ENCODE peak calls at places on chromosomes 1 and 21, in seven cellular contexts. W is H9, Y is mesendoderm, G is IMR-90, I is neuronal stem cell, V is mesenchymal stem cell, K is H1. B is an unnamed sample. For H3K79me1, the result is how much of the 10 kb centered on the place peaks cover.

GRCh38 chr1:42934541-42935312 is 23.9 kb downstream of the SLC2A1 start:
- DNase-seq in W (peak), Y (peak), G (no peak), I (no peak), V (no peak), K (no peak), B (no peak)

GRCh38 chr1:46159516-46159915 is 15.4 kb upstream of the TSPAN1 start:
- DNase-seq in W (no peak), Y (no peak), G (no peak), I (no peak), V (no peak), K (no peak), B (no peak)

GRCh38 chr1:113423826-113424225 is 33.5 kb downstream of the MAGI3 start:
- DNase-seq in W (no peak), Y (no peak), G (no peak), I (no peak), V (no peak), K (no peak), B (no peak)

GRCh38 chr1:17558954-17559617 is 19.6 kb downstream of the ARHGEF10L start:
- DNase-seq in W (no peak), Y (no peak), G (no peak), I (no peak), V (no peak), K (no peak), B (no peak)

GRCh38 chr1:231095595-231095994 is 55.5 kb upstream of the FAM89A start:
- DNase-seq in W (no peak), Y (no peak), G (no peak), I (no peak), V (no peak), K (no peak), B (no peak)

GRCh38 chr1:12851779-12852178 is 3.3 kb upstream of the HNRNPCL1 start:
- DNase-seq in W (no peak), Y (no peak), G (no peak), I (no peak), V (no peak), K (no peak), B (peak)

GRCh38 chr1:246907472-246907871 is 24.3 kb downstream of the AHCTF1 start:
- DNase-seq in W (no peak), Y (peak), G (peak), I (no peak), V (peak), K (no peak), B (no peak)

GRCh38 chr1:198118136-198118535 is 38.7 kb upstream of the NEK7 start:
- DNase-seq in W (no peak), Y (no peak), G (peak), I (no peak), V (peak), K (no peak), B (peak)

GRCh38 chr1:182888736-182889531 is 49.8 kb downstream of the DHX9 start:
- DNase-seq in W (no peak), Y (no peak), G (peak), I (no peak), V (peak), K (no peak), B (no peak)

GRCh38 chr21:43867332-43867703 is 2.3 kb downstream of the AGPAT3 start:
- DNase-seq in W (no peak), Y (no peak), G (no peak), I (no peak), V (no peak), K (no peak), B (no peak)

GRCh38 chr1:212606734-212607205 is 1.8 kb upstream of the ATF3 start:
- DNase-seq in W (no peak), Y (no peak), G (no peak), I (no peak), V (peak), K (no peak), B (peak)

DNA sequence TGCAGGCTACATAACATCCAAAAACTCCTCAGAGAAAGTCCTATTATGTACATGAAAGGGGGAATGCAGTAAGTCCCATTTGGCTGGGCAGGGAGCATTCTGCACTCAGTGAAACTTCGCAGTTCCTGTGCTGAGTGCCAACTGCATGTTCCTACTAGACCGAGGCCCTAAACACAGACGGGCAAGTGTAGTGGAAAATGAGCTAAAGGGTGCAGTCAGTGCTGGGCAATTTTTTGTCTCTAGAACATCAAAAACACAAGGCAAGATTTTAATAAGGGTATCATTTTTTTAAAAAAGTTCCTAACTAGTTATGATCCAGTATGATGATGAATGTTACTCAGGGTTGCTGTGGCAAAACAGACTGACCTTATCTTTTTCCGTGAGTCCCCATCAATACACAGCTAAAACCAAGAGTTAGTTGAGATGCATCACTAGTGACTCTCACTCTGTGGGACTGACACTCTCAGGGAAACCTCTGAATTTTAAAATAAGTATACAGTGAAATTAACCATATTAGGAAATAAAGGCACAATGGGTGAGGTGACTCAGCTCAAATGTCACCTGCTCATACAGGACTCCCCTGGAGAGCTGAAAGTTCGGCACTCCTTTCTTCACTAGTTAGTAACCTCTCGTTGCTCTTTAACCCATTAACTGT is 91.5 kb downstream of the NIBAN1 start:
- DNase-seq in W (no peak), Y (no peak), G (no peak), I (no peak), V (no peak), K (peak), B (no peak)
- H3K79me1 ChIP-seq in W (under half), Y (under half), G (under half), I (under half), V (under half), K (under half), B (under half)

DNA sequence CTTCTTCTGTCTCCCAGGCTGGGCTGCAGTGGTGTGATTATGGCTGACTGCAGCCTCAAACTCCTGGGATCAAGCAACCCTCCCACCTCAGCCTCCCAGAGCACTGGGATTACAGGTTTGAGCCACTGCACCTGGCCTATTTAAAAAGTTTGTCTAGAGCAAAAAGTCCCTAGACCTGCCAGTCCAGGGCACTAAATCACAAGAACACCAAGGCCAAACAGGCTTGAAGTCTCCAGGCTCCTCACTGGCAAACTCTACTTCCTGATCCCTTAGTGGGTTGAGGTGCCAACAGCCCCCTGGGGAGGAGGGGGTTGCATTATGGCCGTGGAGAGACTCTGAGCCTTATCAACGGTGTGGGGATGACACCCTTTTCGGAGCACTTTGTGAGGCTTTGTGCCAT is 76.0 kb downstream of the CLIC6 start:
- DNase-seq in W (no peak), Y (no peak), G (no peak), I (no peak), V (no peak), K (no peak), B (no peak)
- H2BK120ac ChIP-seq in W (no peak), Y (no peak), G (no peak), I (no peak), V (no peak), K (no peak), B (no peak)

GRCh38 chr21:33169360-33169759 is 60.4 kb upstream of the IFNAR2 start:
- DNase-seq in W (no peak), Y (no peak), G (no peak), I (no peak), V (no peak), K (no peak), B (no peak)
- H3K23ac ChIP-seq in W (no peak), Y (no peak), G (no peak), I (no peak), V (no peak), K (no peak), B (no peak)

GRCh38 chr1:172973424-172973823 is 77.3 kb downstream of the TNFSF18 start:
- DNase-seq in W (no peak), Y (no peak), G (no peak), I (no peak), V (no peak), K (no peak), B (peak)
- H3K79me1 ChIP-seq in W (under half), Y (under half), G (under half), I (under half), V (under half), K (under half), B (under half)

GRCh38 chr21:15848632-15849031 is 118.8 kb downstream of the USP25 start:
- DNase-seq in W (no peak), Y (no peak), G (peak), I (no peak), V (no peak), K (no peak), B (no peak)

GRCh38 chr21:15852146-15852545 is 122.4 kb downstream of the USP25 start:
- DNase-seq in W (no peak), Y (no peak), G (no peak), I (no peak), V (no peak), K (no peak), B (no peak)

GRCh38 chr21:15850645-15851044 is 120.9 kb downstream of the USP25 start:
- DNase-seq in W (no peak), Y (no peak), G (peak), I (no peak), V (peak), K (no peak), B (no peak)

GRCh38 chr21:15849925-15850324 is 120.1 kb downstream of the USP25 start:
- DNase-seq in W (no peak), Y (no peak), G (no peak), I (no peak), V (no peak), K (no peak), B (no peak)

DNA sequence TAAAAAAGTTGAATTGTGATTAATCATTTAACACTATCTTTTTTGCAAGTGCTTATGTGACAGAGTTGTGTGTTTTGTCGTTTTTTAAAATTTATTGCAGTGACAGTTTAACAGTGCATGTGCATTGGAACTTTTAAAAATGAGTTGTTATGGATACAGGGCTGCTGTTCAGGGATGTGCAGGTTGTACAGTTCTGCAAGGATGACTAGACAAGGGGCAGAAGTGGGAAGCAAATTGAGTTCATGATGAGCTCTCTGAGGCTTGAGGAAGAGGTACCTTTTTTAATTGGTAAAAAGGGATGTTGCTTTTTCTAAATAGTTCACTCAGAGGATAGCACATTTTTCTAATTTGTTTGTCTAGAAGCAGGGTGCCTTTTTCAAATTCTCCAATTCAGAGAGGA is 119.4 kb downstream of the USP25 start:
- DNase-seq in W (no peak), Y (no peak), G (no peak), I (no peak), V (no peak), K (no peak), B (no peak)
- H2BK120ac ChIP-seq in W (no peak), Y (no peak), G (no peak), I (no peak), V (no peak), K (no peak), B (no peak)

GRCh38 chr1:82695443-82695842 is 894.7 kb downstream of the ADGRL2 start:
- DNase-seq in W (no peak), Y (no peak), G (no peak), I (no peak), V (peak), K (no peak), B (no peak)
- H3K23ac ChIP-seq in W (no peak), Y (no peak), G (no peak), I (no peak), V (no peak), K (no peak), B (no peak)

GRCh38 chr21:23217597-23217996 is 2219.4 kb downstream of the NCAM2 start:
- DNase-seq in W (no peak), Y (peak), G (no peak), I (no peak), V (no peak), K (no peak), B (no peak)
- H3K79me1 ChIP-seq in W (under half), Y (under half), G (under half), I (under half), V (under half), K (under half), B (under half)

GRCh38 chr1:119485246-119485645 is 21.8 kb upstream of the HSD3B1 start:
- DNase-seq in W (no peak), Y (no peak), G (no peak), I (no peak), V (no peak), K (no peak), B (no peak)

GRCh38 chr1:119481951-119482350 is 25.1 kb upstream of the HSD3B1 start:
- DNase-seq in W (no peak), Y (no peak), G (no peak), I (no peak), V (no peak), K (no peak), B (peak)

GRCh38 chr1:119483441-119484200 is 23.4 kb upstream of the HSD3B1 start:
- DNase-seq in W (no peak), Y (peak), G (no peak), I (no peak), V (no peak), K (no peak), B (peak)

GRCh38 chr1:119480175-119480574 is 26.8 kb upstream of the HSD3B1 start:
- DNase-seq in W (no peak), Y (no peak), G (no peak), I (no peak), V (no peak), K (no peak), B (no peak)

GRCh38 chr1:119482517-119483425 is 24.2 kb upstream of the HSD3B1 start:
- DNase-seq in W (peak), Y (peak), G (no peak), I (no peak), V (no peak), K (no peak), B (peak)
- H2BK120ac ChIP-seq in W (no peak), Y (no peak), G (no peak), I (no peak), V (no peak), K (no peak), B (peak)

GRCh38 chr1:209196140-209196539 is 387.4 kb upstream of the CAMK1G start:
- DNase-seq in W (no peak), Y (no peak), G (no peak), I (no peak), V (no peak), K (no peak), B (no peak)
- H3K23ac ChIP-seq in W (no peak), Y (no peak), G (no peak), I (no peak), V (no peak), K (no peak), B (no peak)